ENCODE peak calls at places on chromosome 20, in four cellular contexts. K is IMR-90, M is keratinocyte, X is K562. R is an unnamed sample. For H3K9me1, the result is how much of the 10 kb centered on the place peaks cover.

GRCh38 chr20:50175938-50176933 is 14.4 kb upstream of the CEBPB start:
- DNase-seq in K (no peak), M (no peak), X (no peak), R (no peak)

GRCh38 chr20:38229376-38230252 is 30.9 kb downstream of the KIAA1755 start:
- DNase-seq in K (no peak), M (no peak), X (peak), R (peak)

GRCh38 chr20:3173582-3174441 is 463 bp upstream of the LZTS3 start:
- DNase-seq in K (peak), M (no peak), X (peak), R (peak)

GRCh38 chr20:25695532-25696383 is 895 bp downstream of the ZNF337 start:
- DNase-seq in K (no peak), M (no peak), X (peak), R (no peak)

GRCh38 chr20:12969071-12969669 is 39.6 kb upstream of the SPTLC3 start:
- DNase-seq in K (no peak), M (no peak), X (no peak), R (no peak)

GRCh38 chr20:31595380-31595653 is 9.8 kb upstream of the ID1 start:
- DNase-seq in K (no peak), M (no peak), X (no peak), R (no peak)

GRCh38 chr20:17570347-17571152 is 675 bp downstream of the DSTN start:
- DNase-seq in K (peak), M (no peak), X (peak), R (peak)

GRCh38 chr20:9294081-9294480 is 220.3 kb upstream of the LAMP5 start:
- DNase-seq in K (peak), M (no peak), X (no peak), R (no peak)

GRCh38 chr20:13492001-13492480 is 146.7 kb downstream of the TASP1 start:
- DNase-seq in K (peak), M (peak), X (no peak), R (no peak)

GRCh38 chr20:2451939-2452732 is 18.5 kb downstream of the SNRPB start:
- DNase-seq in K (peak), M (no peak), X (peak), R (peak)

GRCh38 chr20:32635764-32636163 is 38.0 kb downstream of the C20orf203 start:
- DNase-seq in K (peak), M (no peak), X (no peak), R (no peak)

GRCh38 chr20:3818155-3819151 is 1.9 kb upstream of the AP5S1 start:
- DNase-seq in K (peak), M (no peak), X (peak), R (peak)

GRCh38 chr20:20803011-20803410 is 90.6 kb upstream of the RALGAPA2 start:
- DNase-seq in K (no peak), M (no peak), X (no peak), R (no peak)

GRCh38 chr20:59831024-59831900 is 102.2 kb downstream of the SYCP2 start:
- DNase-seq in K (no peak), M (peak), X (no peak), R (no peak)

GRCh38 chr20:19566226-19566960 is 191.7 kb upstream of the RIN2 start:
- DNase-seq in K (no peak), M (no peak), X (no peak), R (no peak)

GRCh38 chr20:33209789-33210188 is 7.4 kb upstream of the BPIFA3 start:
- DNase-seq in K (peak), M (no peak), X (peak), R (peak)

GRCh38 chr20:52168116-52168515 is 23.5 kb downstream of the ZFP64 start:
- DNase-seq in K (no peak), M (no peak), X (no peak), R (no peak)
- H3K9me1 ChIP-seq in K (under half), M (under half), X (under half), R (under half)

GRCh38 chr20:47430862-47431588 is 70.7 kb upstream of the NCOA3 start:
- DNase-seq in K (no peak), M (no peak), X (no peak), R (no peak)
- H3K9me1 ChIP-seq in K (under half), M (under half), X (under half), R (under half)

DNA sequence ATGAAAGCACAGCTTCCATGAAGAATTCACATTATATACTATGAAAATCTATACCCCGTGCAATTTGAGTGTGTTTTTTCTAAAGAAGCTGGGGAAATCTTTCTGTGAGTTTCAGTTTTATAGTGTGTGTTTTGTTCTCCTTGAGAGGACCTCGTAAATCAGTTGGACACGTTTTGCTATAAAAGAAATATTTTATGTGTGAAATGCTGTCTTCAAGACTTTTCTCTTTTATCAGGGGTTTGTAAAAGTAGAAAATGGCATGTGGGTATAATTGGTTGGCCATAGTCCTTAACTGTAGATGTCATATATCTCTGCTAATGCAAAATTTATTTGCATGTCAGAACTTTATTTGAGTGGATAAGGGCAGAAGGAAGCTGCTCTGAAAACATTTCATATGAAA is 186.2 kb downstream of the CDH4 start:
- DNase-seq in K (no peak), M (no peak), X (no peak), R (no peak)
- H3K9me1 ChIP-seq in K (under half), M (under half), X (under half), R (under half)

DNA sequence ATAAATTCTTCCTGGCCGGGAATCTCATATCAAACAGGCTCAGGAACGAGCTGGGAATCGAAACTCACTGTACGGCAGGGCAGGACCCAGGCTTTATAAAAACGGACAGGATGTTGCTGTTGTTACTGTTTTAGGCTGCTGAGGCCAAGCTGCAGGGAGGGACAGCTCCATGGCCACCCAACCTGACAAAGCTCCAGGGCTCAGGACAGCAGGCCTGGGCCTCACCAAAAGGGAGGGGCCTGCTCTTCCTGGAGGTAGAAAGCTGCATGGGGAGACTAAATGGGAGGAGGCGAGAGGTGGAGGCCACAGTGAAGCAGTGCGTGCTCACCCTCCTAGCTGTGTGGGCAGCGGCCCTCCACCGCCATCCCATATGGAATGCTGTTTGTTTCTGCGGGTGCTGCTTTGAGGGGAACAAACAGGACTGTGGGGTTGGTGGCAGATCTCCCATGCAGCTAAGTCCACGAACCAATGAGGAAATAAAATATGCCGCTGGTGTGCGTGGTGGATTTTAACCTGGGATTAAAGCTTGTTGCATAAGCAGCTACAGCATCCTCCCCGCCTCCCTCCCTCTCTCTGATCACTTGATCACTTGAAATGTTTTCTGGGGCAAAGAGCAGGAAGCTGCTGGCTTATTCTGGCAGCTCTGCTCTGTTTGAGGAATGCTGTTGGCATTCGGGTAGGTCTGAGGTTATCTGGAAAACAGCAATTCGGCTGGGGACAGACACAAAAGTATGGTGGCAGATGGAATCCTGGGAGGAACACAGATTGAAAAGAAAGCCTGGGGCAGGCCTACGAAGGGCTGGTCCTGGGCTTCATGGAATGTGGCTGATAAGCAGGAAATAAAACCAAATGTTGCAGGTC is 2.4 kb upstream of the ZMYND8 start:
- DNase-seq in K (peak), M (no peak), X (peak), R (peak)
- H3K9me1 ChIP-seq in K (under half), M (under half), X (under half), R (under half)

DNA sequence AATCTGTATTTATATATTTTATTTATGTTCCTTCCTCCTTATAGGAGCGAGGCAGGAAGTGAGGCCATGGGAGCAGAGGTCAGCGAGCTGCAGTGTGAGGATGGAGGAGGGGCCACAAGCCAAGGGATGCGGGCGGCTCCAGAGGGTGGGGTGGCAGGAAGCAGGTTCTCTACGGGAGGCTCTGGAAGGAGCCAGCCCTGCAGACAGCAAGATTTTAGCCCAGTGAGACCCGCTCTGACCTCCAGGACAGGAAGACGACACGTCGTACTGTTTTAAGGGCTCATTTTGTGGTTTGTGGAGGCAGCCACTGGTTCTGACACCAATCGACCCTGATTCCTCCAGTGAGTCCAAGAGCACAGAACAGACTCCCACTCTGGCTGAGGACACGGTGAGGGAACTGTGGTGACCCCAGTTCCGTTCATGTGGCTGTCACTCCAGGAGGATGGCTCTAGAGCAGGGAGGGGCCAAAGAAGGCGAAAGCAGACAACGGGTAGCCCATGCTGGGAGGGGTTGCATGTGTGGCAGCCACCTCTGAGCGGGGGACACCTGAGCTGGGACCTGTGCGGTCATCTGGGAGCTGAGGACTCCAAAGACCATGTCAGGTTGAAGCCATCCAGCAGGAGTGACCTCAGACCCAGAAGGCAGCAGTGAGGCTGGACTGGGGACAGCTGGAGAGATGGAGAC is 100.1 kb upstream of the BHLHE23 start:
- DNase-seq in K (no peak), M (no peak), X (no peak), R (no peak)
- H3K9me1 ChIP-seq in K (under half), M (under half), X (under half), R (under half)